ENCODE peak calls at places on chromosomes 6 and 20, in four cellular contexts. One of them, this sample, is unnamed.

GRCh38 chr20:44572551-44573500 is 9.6 kb upstream of the PKIG start:
- DNase-seq in activated CD8-positive, alpha-beta memory T cell treated with anti-CD3 and anti-CD28 coated beads for 24 hours: no peak
- DNase-seq in lung: no peak
- DNase-seq in activated gamma-delta T cell treated with anti-CD3 and anti-CD28 coated beads, Interleukin-2, amount 50 U/mL, for 16 hours: no peak
- DNase-seq in this sample: no peak

GRCh38 chr6:44054635-44055559 is 72.4 kb downstream of the MRPL14 start:
- DNase-seq in activated CD8-positive, alpha-beta memory T cell treated with anti-CD3 and anti-CD28 coated beads for 24 hours: no peak
- DNase-seq in lung: no peak
- DNase-seq in activated gamma-delta T cell treated with anti-CD3 and anti-CD28 coated beads, Interleukin-2, amount 50 U/mL, for 16 hours: no peak
- DNase-seq in this sample: no peak

GRCh38 chr6:80689700-80690099 is 583.2 kb downstream of the BCKDHB start:
- DNase-seq in activated CD8-positive, alpha-beta memory T cell treated with anti-CD3 and anti-CD28 coated beads for 24 hours: no peak
- DNase-seq in lung: no peak
- DNase-seq in activated gamma-delta T cell treated with anti-CD3 and anti-CD28 coated beads, Interleukin-2, amount 50 U/mL, for 16 hours: no peak
- DNase-seq in this sample: no peak

GRCh38 chr6:157143885-157144795 is 179.2 kb downstream of the TMEM242 start:
- DNase-seq in activated CD8-positive, alpha-beta memory T cell treated with anti-CD3 and anti-CD28 coated beads for 24 hours: no peak
- DNase-seq in lung: no peak
- DNase-seq in activated gamma-delta T cell treated with anti-CD3 and anti-CD28 coated beads, Interleukin-2, amount 50 U/mL, for 16 hours: no peak
- DNase-seq in this sample: no peak

GRCh38 chr6:21496275-21496674 is 97.3 kb upstream of the SOX4 start:
- DNase-seq in activated CD8-positive, alpha-beta memory T cell treated with anti-CD3 and anti-CD28 coated beads for 24 hours: no peak
- DNase-seq in lung: no peak
- DNase-seq in activated gamma-delta T cell treated with anti-CD3 and anti-CD28 coated beads, Interleukin-2, amount 50 U/mL, for 16 hours: no peak
- DNase-seq in this sample: no peak

GRCh38 chr20:4546342-4546741 is 175.4 kb upstream of the PRND start:
- DNase-seq in activated CD8-positive, alpha-beta memory T cell treated with anti-CD3 and anti-CD28 coated beads for 24 hours: no peak
- DNase-seq in lung: no peak
- DNase-seq in activated gamma-delta T cell treated with anti-CD3 and anti-CD28 coated beads, Interleukin-2, amount 50 U/mL, for 16 hours: no peak
- DNase-seq in this sample: no peak

GRCh38 chr6:39092124-39092523 is 22.9 kb downstream of the SAYSD1 start:
- DNase-seq in activated CD8-positive, alpha-beta memory T cell treated with anti-CD3 and anti-CD28 coated beads for 24 hours: no peak
- DNase-seq in lung: no peak
- DNase-seq in activated gamma-delta T cell treated with anti-CD3 and anti-CD28 coated beads, Interleukin-2, amount 50 U/mL, for 16 hours: no peak
- DNase-seq in this sample: no peak

GRCh38 chr20:2178328-2179232 is 77.0 kb downstream of the STK35 start:
- DNase-seq in activated CD8-positive, alpha-beta memory T cell treated with anti-CD3 and anti-CD28 coated beads for 24 hours: no peak
- DNase-seq in lung: no peak
- DNase-seq in activated gamma-delta T cell treated with anti-CD3 and anti-CD28 coated beads, Interleukin-2, amount 50 U/mL, for 16 hours: no peak
- DNase-seq in this sample: peak

GRCh38 chr6:3373597-3374203 is 83.2 kb downstream of the SLC22A23 start:
- DNase-seq in activated CD8-positive, alpha-beta memory T cell treated with anti-CD3 and anti-CD28 coated beads for 24 hours: no peak
- DNase-seq in lung: no peak
- DNase-seq in activated gamma-delta T cell treated with anti-CD3 and anti-CD28 coated beads, Interleukin-2, amount 50 U/mL, for 16 hours: no peak
- DNase-seq in this sample: no peak

GRCh38 chr6:36432151-36432633 is 10.5 kb downstream of the PXT1 start:
- DNase-seq in activated CD8-positive, alpha-beta memory T cell treated with anti-CD3 and anti-CD28 coated beads for 24 hours: no peak
- DNase-seq in lung: no peak
- DNase-seq in activated gamma-delta T cell treated with anti-CD3 and anti-CD28 coated beads, Interleukin-2, amount 50 U/mL, for 16 hours: no peak
- DNase-seq in this sample: no peak

GRCh38 chr20:57973886-57974285 is 254.6 kb downstream of the ANKRD60 start:
- DNase-seq in activated CD8-positive, alpha-beta memory T cell treated with anti-CD3 and anti-CD28 coated beads for 24 hours: no peak
- DNase-seq in lung: no peak
- DNase-seq in activated gamma-delta T cell treated with anti-CD3 and anti-CD28 coated beads, Interleukin-2, amount 50 U/mL, for 16 hours: no peak
- DNase-seq in this sample: no peak

This sample was measured in vagina.